ENCODE peak calls at places on chromosomes 6 and 20, in ten cellular contexts. Y is left ventricle myocardium inferior; N is suprapubic skin; B is CD8-positive, alpha-beta T cell; P is H1; R is right atrium auricular region; K is breast epithelium; F is pancreas; W is Peyer's patch; L is heart right ventricle. V is an unnamed sample. For H3K4me1 and H3K36me3, the result is how much of the 10 kb centered on the place peaks cover.

GRCh38 chr6:40627316-40627715 is 40.2 kb upstream of the LRFN2 start:
- DNase-seq in Y (no peak), N (no peak), B (no peak), P (no peak), R (no peak), K (no peak), F (no peak), W (no peak), L (no peak), V (no peak)

GRCh38 chr6:13413466-13413862 is 73.9 kb downstream of the GFOD1 start:
- DNase-seq in Y (no peak), N (peak), B (no peak), P (no peak), R (peak), K (peak), F (no peak), W (no peak), L (no peak), V (no peak)

GRCh38 chr20:54389872-54390271 is 85.5 kb upstream of the DOK5 start:
- DNase-seq in Y (peak), N (no peak), B (no peak), P (no peak), R (no peak), K (no peak), F (no peak), W (no peak), L (no peak), V (no peak)

GRCh38 chr6:145898376-145898775 is 65.8 kb downstream of the SHPRH start:
- DNase-seq in Y (no peak), N (no peak), B (no peak), P (no peak), R (no peak), K (no peak), F (no peak), W (no peak), L (no peak), V (no peak)

GRCh38 chr6:134491473-134491872 is 173.6 kb upstream of the SGK1 start:
- DNase-seq in Y (no peak), N (no peak), B (no peak), P (no peak), R (no peak), K (no peak), F (no peak), W (no peak), L (no peak), V (no peak)

GRCh38 chr6:3251462-3252314 is 7.1 kb upstream of the PSMG4 start:
- DNase-seq in Y (peak), N (peak), B (peak), P (no peak), R (peak), K (peak), F (peak), W (peak), L (peak), V (peak)

GRCh38 chr6:139439278-139439813 is 64.9 kb upstream of the CITED2 start:
- DNase-seq in Y (no peak), N (no peak), B (no peak), P (no peak), R (no peak), K (no peak), F (no peak), W (no peak), L (no peak), V (no peak)

GRCh38 chr6:3478341-3478740 is 21.5 kb upstream of the SLC22A23 start:
- DNase-seq in Y (no peak), N (no peak), B (no peak), P (no peak), R (no peak), K (no peak), F (no peak), W (no peak), L (no peak), V (no peak)

GRCh38 chr6:106770663-106771062 is 141.3 kb downstream of the QRSL1 start:
- DNase-seq in Y (no peak), N (no peak), B (no peak), P (no peak), R (no peak), K (no peak), F (no peak), W (no peak), L (no peak), V (no peak)

GRCh38 chr20:33835773-33836172 is 24.6 kb downstream of the CHMP4B start:
- DNase-seq in Y (no peak), N (no peak), B (no peak), P (no peak), R (no peak), K (no peak), F (no peak), W (no peak), L (no peak), V (no peak)

GRCh38 chr20:44954198-44954597 is 6.0 kb downstream of the TOMM34 start:
- DNase-seq in Y (no peak), N (no peak), B (no peak), P (no peak), R (no peak), K (no peak), F (no peak), W (no peak), L (no peak), V (no peak)

GRCh38 chr6:3265671-3266070 is 6.9 kb downstream of the PSMG4 start:
- DNase-seq in Y (no peak), N (no peak), B (no peak), P (no peak), R (no peak), K (no peak), F (no peak), W (no peak), L (no peak), V (no peak)

GRCh38 chr6:89559487-89559886 is 79.1 kb downstream of the LYRM2 start:
- DNase-seq in Y (no peak), N (no peak), B (no peak), P (no peak), R (no peak), K (no peak), F (no peak), W (no peak), L (no peak), V (no peak)

GRCh38 chr6:51019785-51020184 is 201.1 kb downstream of the TFAP2B start:
- DNase-seq in Y (no peak), N (no peak), B (no peak), P (no peak), R (no peak), K (no peak), F (no peak), W (no peak), L (no peak), V (no peak)

GRCh38 chr6:3653528-3654070 is 97.9 kb downstream of the PXDC1 start:
- DNase-seq in Y (no peak), N (no peak), B (no peak), P (no peak), R (no peak), K (no peak), F (no peak), W (no peak), L (no peak), V (no peak)

GRCh38 chr20:57869291-57869950 is 159.6 kb upstream of the PMEPA1 start:
- DNase-seq in Y (no peak), N (no peak), B (no peak), P (no peak), R (no peak), K (no peak), F (no peak), W (no peak), L (no peak), V (no peak)

GRCh38 chr6:12001004-12001705 is 11.0 kb upstream of the HIVEP1 start:
- DNase-seq in Y (no peak), N (no peak), B (no peak), P (no peak), R (peak), K (no peak), F (no peak), W (no peak), L (no peak), V (no peak)

GRCh38 chr6:157251565-157252247 is 71.6 kb downstream of the TMEM242 start:
- DNase-seq in Y (no peak), N (no peak), B (no peak), P (no peak), R (no peak), K (no peak), F (no peak), W (no peak), L (no peak), V (no peak)

GRCh38 chr20:4947817-4948559 is 53.3 kb downstream of the SLC23A2 start:
- DNase-seq in Y (no peak), N (no peak), B (no peak), P (no peak), R (no peak), K (no peak), F (no peak), W (no peak), L (no peak), V (no peak)

GRCh38 chr6:157314705-157315321 is 8.5 kb downstream of the TMEM242 start:
- DNase-seq in Y (no peak), N (no peak), B (no peak), P (no peak), R (no peak), K (no peak), F (no peak), W (no peak), L (no peak), V (peak)

GRCh38 chr6:68575765-68576439 is 59.2 kb upstream of the ADGRB3 start:
- DNase-seq in Y (no peak), N (no peak), B (no peak), P (no peak), R (no peak), K (no peak), F (peak), W (no peak), L (no peak), V (peak)

GRCh38 chr6:116579143-116579542 is 7.8 kb downstream of the RWDD1 start:
- DNase-seq in Y (no peak), N (no peak), B (no peak), P (no peak), R (no peak), K (no peak), F (no peak), W (no peak), L (no peak), V (no peak)

GRCh38 chr6:31901953-31902643 is at the start of gene ZBTB12:
- DNase-seq in Y (peak), N (peak), B (peak), P (peak), R (peak), K (peak), F (peak), W (peak), L (peak), V (peak)
- H3K4me1 ChIP-seq in Y (half or more), N (under half), B (under half), P (under half), R (under half), K (under half), F (under half), W (under half), L (under half), V (under half)

GRCh38 chr20:49819702-49820101 is 7.1 kb downstream of the SLC9A8 start:
- DNase-seq in Y (no peak), N (no peak), B (no peak), P (no peak), R (no peak), K (no peak), F (no peak), W (no peak), L (no peak), V (no peak)
- H3K36me3 ChIP-seq in Y (half or more), N (under half), B (under half), P (under half), R (under half), K (under half), F (under half), W (under half), L (half or more), V (under half)

GRCh38 chr20:43571771-43572170 is 12.9 kb downstream of the SGK2 start:
- DNase-seq in Y (no peak), N (no peak), B (no peak), P (no peak), R (no peak), K (no peak), F (no peak), W (no peak), L (no peak), V (no peak)

GRCh38 chr20:43570496-43570895 is 11.7 kb downstream of the SGK2 start:
- DNase-seq in Y (no peak), N (no peak), B (no peak), P (no peak), R (no peak), K (no peak), F (no peak), W (no peak), L (no peak), V (no peak)

GRCh38 chr20:43569282-43569681 is 10.5 kb downstream of the SGK2 start:
- DNase-seq in Y (no peak), N (no peak), B (no peak), P (no peak), R (no peak), K (no peak), F (no peak), W (no peak), L (no peak), V (no peak)

GRCh38 chr20:43572891-43573290 is 14.1 kb downstream of the SGK2 start:
- DNase-seq in Y (no peak), N (no peak), B (no peak), P (no peak), R (no peak), K (no peak), F (no peak), W (no peak), L (no peak), V (no peak)

GRCh38 chr20:43571310-43571709 is 12.5 kb downstream of the SGK2 start:
- DNase-seq in Y (no peak), N (no peak), B (no peak), P (no peak), R (no peak), K (no peak), F (no peak), W (no peak), L (no peak), V (no peak)
- TF ChIP-seq CTCF in Y (no peak), N (no peak), B (no peak), P (no peak), R (no peak), K (no peak), F (no peak), W (no peak), L (no peak), V (no peak)

GRCh38 chr6:158783167-158783450 is 36.1 kb downstream of the EZR start:
- DNase-seq in Y (no peak), N (peak), B (no peak), P (no peak), R (no peak), K (no peak), F (no peak), W (peak), L (no peak), V (no peak)
- H3K4me1 ChIP-seq in Y (under half), N (under half), B (under half), P (under half), R (under half), K (under half), F (under half), W (under half), L (under half), V (under half)

DNA sequence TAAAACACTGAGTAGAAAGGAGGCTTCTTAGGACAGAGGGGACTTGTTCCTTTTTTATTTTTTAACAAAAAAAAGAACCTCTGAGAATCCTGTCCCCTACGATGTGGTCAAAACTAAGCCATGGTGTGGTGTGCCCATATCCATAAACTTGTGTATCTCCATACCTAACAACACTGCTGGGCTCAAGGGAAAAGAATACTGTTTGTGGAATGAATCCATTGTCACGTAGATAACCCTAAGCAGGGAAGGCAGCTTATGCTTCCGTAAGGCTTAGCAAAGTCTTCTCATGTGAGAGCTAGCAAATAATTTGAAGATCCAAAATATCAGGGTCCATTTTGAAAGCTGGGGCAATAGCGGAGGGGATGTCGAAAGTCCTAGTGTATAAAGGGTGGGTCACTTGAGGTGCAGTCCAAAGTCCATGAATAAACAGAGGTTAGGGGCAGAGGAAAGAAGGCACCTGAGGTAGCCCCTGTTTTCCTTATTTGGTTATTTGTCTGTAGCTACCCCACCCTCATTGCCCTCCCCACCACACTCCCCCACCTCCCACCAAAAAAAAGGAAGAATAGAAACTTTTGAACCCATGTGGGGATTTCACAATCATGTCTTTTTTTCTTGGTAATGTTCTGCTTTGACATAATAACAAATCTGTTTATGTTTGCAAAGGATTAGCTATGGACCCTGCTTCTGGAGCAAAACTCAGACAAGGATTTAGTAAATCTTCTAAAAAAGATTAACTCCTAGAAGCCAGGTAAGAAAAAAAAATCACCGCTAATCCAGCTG is 70.9 kb downstream of the PLAGL1 start:
- DNase-seq in Y (no peak), N (no peak), B (no peak), P (no peak), R (no peak), K (no peak), F (no peak), W (no peak), L (no peak), V (no peak)
- H3K36me3 ChIP-seq in Y (under half), N (under half), B (under half), P (under half), R (under half), K (under half), F (under half), W (under half), L (under half), V (under half)

GRCh38 chr20:671252-672030 is 4.2 kb downstream of the SCRT2 start:
- DNase-seq in Y (no peak), N (no peak), B (no peak), P (no peak), R (no peak), K (no peak), F (no peak), W (no peak), L (no peak), V (no peak)

GRCh38 chr20:673606-674005 is 2.0 kb downstream of the SCRT2 start:
- DNase-seq in Y (no peak), N (no peak), B (no peak), P (no peak), R (no peak), K (no peak), F (no peak), W (no peak), L (no peak), V (no peak)

GRCh38 chr20:675453-676314 is at the start of gene SCRT2:
- DNase-seq in Y (peak), N (no peak), B (peak), P (no peak), R (peak), K (no peak), F (peak), W (peak), L (peak), V (peak)

GRCh38 chr20:674936-675452 is 608 bp downstream of the SCRT2 start:
- DNase-seq in Y (no peak), N (no peak), B (no peak), P (no peak), R (no peak), K (no peak), F (no peak), W (no peak), L (no peak), V (no peak)

DNA sequence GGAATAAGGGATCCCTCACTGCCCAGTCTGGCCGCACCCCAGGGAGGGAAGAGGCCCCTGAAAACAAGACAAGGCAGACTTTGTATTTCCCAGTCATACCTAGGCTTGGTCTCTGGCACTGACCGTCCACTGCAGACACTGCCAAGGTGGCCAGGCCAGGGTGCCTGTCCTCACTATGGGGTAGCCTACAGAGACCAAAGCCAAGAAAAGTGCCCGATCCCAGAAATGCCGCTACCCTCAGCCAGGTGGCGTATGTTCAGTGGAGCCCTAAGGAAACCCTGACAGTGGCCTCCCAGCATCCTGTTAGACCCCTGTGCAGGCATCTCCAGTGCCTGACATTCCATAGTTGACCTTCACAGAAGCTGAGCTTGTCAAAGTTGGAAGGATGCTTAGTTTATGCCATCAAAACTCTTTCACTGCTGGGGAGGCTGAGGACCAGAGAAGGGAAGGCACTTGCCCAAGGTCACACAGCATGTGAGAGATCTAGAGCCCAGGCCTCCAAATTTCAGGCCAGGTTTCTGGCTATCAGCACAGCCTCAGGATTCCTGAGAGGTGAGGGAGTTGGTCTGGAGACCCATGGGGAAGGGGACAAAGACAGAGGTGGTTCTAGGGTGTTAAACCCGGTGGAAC is 2.5 kb downstream of the SCRT2 start:
- DNase-seq in Y (no peak), N (no peak), B (no peak), P (no peak), R (no peak), K (no peak), F (no peak), W (no peak), L (no peak), V (no peak)
- TF ChIP-seq CTCF in Y (peak), N (peak), B (no peak), P (peak), R (peak), K (no peak), F (no peak), W (peak), L (no peak), V (no peak)

GRCh38 chr6:147126618-147127022 is 77.6 kb upstream of the STXBP5 start:
- DNase-seq in Y (no peak), N (no peak), B (no peak), P (no peak), R (no peak), K (no peak), F (no peak), W (no peak), L (no peak), V (no peak)

GRCh38 chr6:147122823-147123222 is 81.4 kb upstream of the STXBP5 start:
- DNase-seq in Y (no peak), N (no peak), B (no peak), P (no peak), R (no peak), K (no peak), F (no peak), W (no peak), L (no peak), V (no peak)

GRCh38 chr6:147131728-147132127 is 72.5 kb upstream of the STXBP5 start:
- DNase-seq in Y (no peak), N (no peak), B (no peak), P (no peak), R (no peak), K (no peak), F (no peak), W (no peak), L (no peak), V (no peak)

GRCh38 chr6:147128056-147128455 is 76.2 kb upstream of the STXBP5 start:
- DNase-seq in Y (no peak), N (no peak), B (no peak), P (no peak), R (no peak), K (no peak), F (no peak), W (no peak), L (no peak), V (no peak)

DNA sequence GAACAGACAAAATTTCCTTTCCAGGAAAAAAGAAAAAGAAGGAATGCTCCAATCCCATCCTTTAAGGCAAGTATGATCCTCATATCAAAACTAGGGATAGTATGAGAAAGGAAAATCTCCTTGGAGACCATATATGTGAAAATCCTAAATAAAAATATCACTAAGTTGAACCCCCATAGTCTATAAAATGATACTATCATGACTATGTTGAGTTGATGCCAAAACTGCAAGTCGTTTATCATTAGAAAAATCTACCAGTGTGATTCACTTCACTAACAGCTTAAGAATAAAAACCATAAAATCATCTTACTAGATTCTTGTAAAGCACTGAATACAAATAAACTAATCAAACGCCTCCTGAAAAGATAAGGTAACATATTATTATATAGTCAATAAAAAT is 76.6 kb upstream of the STXBP5 start:
- DNase-seq in Y (no peak), N (no peak), B (no peak), P (no peak), R (no peak), K (no peak), F (no peak), W (no peak), L (no peak), V (no peak)
- H3K4me1 ChIP-seq in Y (under half), N (under half), B (under half), P (under half), R (under half), K (under half), F (under half), W (under half), L (under half), V (under half)

DNA sequence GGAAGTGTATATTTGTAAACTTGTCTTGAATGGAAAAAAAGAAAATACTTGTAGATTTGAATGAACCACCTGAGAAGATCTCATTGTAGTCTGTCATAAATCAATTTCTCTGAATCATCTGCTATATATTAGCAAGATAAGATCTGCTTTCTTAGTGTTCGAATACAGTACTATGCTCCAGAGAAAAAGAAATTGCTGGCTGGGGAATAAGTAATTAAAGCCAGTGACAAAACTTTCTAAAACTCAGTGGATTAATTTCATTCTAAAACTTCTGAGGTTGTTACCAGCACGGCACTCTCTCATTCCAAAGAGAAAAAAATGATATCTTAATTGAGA is 22.4 kb upstream of the MROH8 start:
- DNase-seq in Y (no peak), N (no peak), B (no peak), P (no peak), R (no peak), K (no peak), F (no peak), W (no peak), L (no peak), V (no peak)
- H3K36me3 ChIP-seq in Y (half or more), N (half or more), B (half or more), P (half or more), R (under half), K (under half), F (under half), W (under half), L (half or more), V (under half)

V was measured in testis.